ENCODE peak calls at places on chromosomes 2 and 18, in nine cellular contexts. M is H9, N is lower lobe of right lung, F is AG04450, C is progenitor cell of endocrine pancreas, A is endothelial cell, B is colonic mucosa, S is upper lobe of left lung, R is WERI-Rb-1. O is an unnamed sample.

GRCh38 chr2:11764359-11764758 is 17.9 kb downstream of the LPIN1 start:
- DNase-seq in M (no peak), N (no peak), F (no peak), C (no peak), A (no peak), B (peak), S (no peak), R (no peak), O (no peak)

GRCh38 chr2:9998916-9999654 is 44.3 kb upstream of the KLF11 start:
- DNase-seq in M (no peak), N (no peak), F (no peak), C (no peak), A (no peak), B (no peak), S (peak), R (no peak), O (no peak)

GRCh38 chr2:40384714-40385113 is 67.2 kb downstream of the SLC8A1 start:
- DNase-seq in M (no peak), N (no peak), F (peak), C (no peak), A (no peak), B (no peak), S (no peak), R (no peak), O (no peak)

GRCh38 chr2:100321181-100321880 is 970 bp downstream of the LONRF2 start:
- DNase-seq in M (peak), N (peak), F (no peak), C (peak), A (peak), B (no peak), S (peak), R (peak), O (no peak)

GRCh38 chr2:63738019-63738418 is 103.7 kb upstream of the UGP2 start:
- DNase-seq in M (no peak), N (no peak), F (no peak), C (no peak), A (no peak), B (no peak), S (no peak), R (no peak), O (no peak)

GRCh38 chr18:79853993-79854364 is 56.2 kb downstream of the KCNG2 start:
- DNase-seq in M (no peak), N (no peak), F (no peak), C (peak), A (no peak), B (peak), S (peak), R (peak), O (no peak)

GRCh38 chr2:220353897-220354296 is 726.5 kb downstream of the SLC4A3 start:
- DNase-seq in M (no peak), N (no peak), F (no peak), C (no peak), A (no peak), B (no peak), S (no peak), R (no peak), O (no peak)

GRCh38 chr18:49055787-49056186 is 105.0 kb upstream of the SMAD7 start:
- DNase-seq in M (no peak), N (peak), F (no peak), C (no peak), A (no peak), B (no peak), S (peak), R (no peak), O (peak)

GRCh38 chr2:161265874-161266273 is 42.4 kb upstream of the PSMD14 start:
- DNase-seq in M (no peak), N (no peak), F (no peak), C (no peak), A (no peak), B (no peak), S (no peak), R (no peak), O (no peak)

GRCh38 chr18:49716035-49716434 is 97.3 kb downstream of the ACAA2 start:
- DNase-seq in M (no peak), N (no peak), F (no peak), C (no peak), A (no peak), B (no peak), S (no peak), R (no peak), O (no peak)

GRCh38 chr2:39996653-39997080 is 217.6 kb upstream of the THUMPD2 start:
- DNase-seq in M (no peak), N (no peak), F (peak), C (no peak), A (no peak), B (no peak), S (no peak), R (no peak), O (no peak)

GRCh38 chr18:63119647-63120046 is 199.9 kb downstream of the BCL2 start:
- DNase-seq in M (peak), N (no peak), F (no peak), C (no peak), A (peak), B (peak), S (no peak), R (peak), O (no peak)

GRCh38 chr2:42786561-42787345 is 5.6 kb downstream of the HAAO start:
- DNase-seq in M (no peak), N (no peak), F (no peak), C (no peak), A (no peak), B (no peak), S (no peak), R (no peak), O (no peak)

GRCh38 chr18:26089247-26090129 is 925 bp downstream of the SS18 start:
- DNase-seq in M (peak), N (no peak), F (peak), C (peak), A (no peak), B (peak), S (no peak), R (no peak), O (peak)

GRCh38 chr2:237345891-237346640 is 67.9 kb downstream of the COL6A3 start:
- DNase-seq in M (no peak), N (no peak), F (no peak), C (no peak), A (no peak), B (no peak), S (no peak), R (no peak), O (no peak)

GRCh38 chr2:69397234-69397633 is 10.2 kb upstream of the GFPT1 start:
- DNase-seq in M (no peak), N (no peak), F (no peak), C (no peak), A (no peak), B (no peak), S (no peak), R (no peak), O (no peak)

GRCh38 chr2:10452334-10452733 is 4.2 kb upstream of the ODC1 start:
- DNase-seq in M (no peak), N (peak), F (peak), C (no peak), A (no peak), B (peak), S (no peak), R (no peak), O (no peak)

GRCh38 chr18:65587491-65587890 is 163.3 kb upstream of the CDH7 start:
- DNase-seq in M (no peak), N (no peak), F (no peak), C (no peak), A (no peak), B (no peak), S (no peak), R (no peak), O (no peak)

GRCh38 chr18:49754866-49755265 is 58.5 kb downstream of the ACAA2 start:
- DNase-seq in M (no peak), N (no peak), F (no peak), C (no peak), A (no peak), B (no peak), S (no peak), R (no peak), O (no peak)

GRCh38 chr18:3450358-3451107 is 561 bp downstream of the TGIF1 start:
- DNase-seq in M (no peak), N (peak), F (no peak), C (no peak), A (peak), B (peak), S (peak), R (no peak), O (peak)

GRCh38 chr2:100708333-100708732 is 111.6 kb upstream of the NPAS2 start:
- DNase-seq in M (no peak), N (no peak), F (no peak), C (no peak), A (no peak), B (no peak), S (no peak), R (no peak), O (no peak)

GRCh38 chr2:165892541-165892940 is 61.0 kb downstream of the TTC21B start:
- DNase-seq in M (no peak), N (no peak), F (no peak), C (no peak), A (no peak), B (no peak), S (no peak), R (no peak), O (no peak)

GRCh38 chr2:112061299-112061698 is 6.2 kb downstream of the TMEM87B start:
- DNase-seq in M (no peak), N (no peak), F (no peak), C (no peak), A (no peak), B (no peak), S (no peak), R (no peak), O (no peak)

GRCh38 chr2:165239230-165239629 is at the start of gene SCN2A:
- DNase-seq in M (no peak), N (no peak), F (peak), C (no peak), A (peak), B (no peak), S (no peak), R (peak), O (peak)

GRCh38 chr2:33241581-33241980 is 234.9 kb upstream of the RASGRP3 start:
- DNase-seq in M (no peak), N (no peak), F (no peak), C (no peak), A (no peak), B (no peak), S (no peak), R (no peak), O (no peak)

GRCh38 chr2:218517434-218518206 is 50.5 kb downstream of the USP37 start:
- DNase-seq in M (no peak), N (no peak), F (no peak), C (no peak), A (no peak), B (no peak), S (no peak), R (no peak), O (peak)

GRCh38 chr2:151071382-151071781 is 190.3 kb downstream of the RBM43 start:
- DNase-seq in M (peak), N (no peak), F (no peak), C (no peak), A (peak), B (no peak), S (no peak), R (peak), O (no peak)

GRCh38 chr18:27298215-27298804 is 113.2 kb upstream of the CHST9 start:
- DNase-seq in M (no peak), N (no peak), F (no peak), C (no peak), A (no peak), B (no peak), S (no peak), R (no peak), O (no peak)

GRCh38 chr18:32910694-32911296 is 138.0 kb upstream of the KLHL14 start:
- DNase-seq in M (no peak), N (no peak), F (no peak), C (no peak), A (no peak), B (no peak), S (no peak), R (no peak), O (no peak)

GRCh38 chr2:173298536-173299097 is 56.1 kb upstream of the CDCA7 start:
- DNase-seq in M (no peak), N (no peak), F (no peak), C (no peak), A (no peak), B (peak), S (no peak), R (no peak), O (no peak)

GRCh38 chr2:103942199-103942598 is 911.7 kb upstream of the POU3F3 start:
- DNase-seq in M (no peak), N (no peak), F (no peak), C (no peak), A (no peak), B (no peak), S (no peak), R (no peak), O (no peak)

GRCh38 chr2:103945083-103945482 is 908.8 kb upstream of the POU3F3 start:
- DNase-seq in M (no peak), N (no peak), F (no peak), C (no peak), A (no peak), B (no peak), S (no peak), R (no peak), O (no peak)
- TF ChIP-seq CTCF in M (no peak), N (no peak), F (no peak), C (no peak), A (no peak), B (no peak), S (no peak), R (no peak), O (no peak)

GRCh38 chr2:241315879-241316700 is at the start of gene SEPTIN2:
- DNase-seq in M (no peak), N (peak), F (no peak), C (no peak), A (peak), B (peak), S (no peak), R (peak), O (peak)

GRCh38 chr2:241314933-241315182 is 614 bp downstream of the HDLBP start:
- DNase-seq in M (no peak), N (no peak), F (no peak), C (no peak), A (no peak), B (no peak), S (no peak), R (no peak), O (no peak)

GRCh38 chr2:241316825-241317224 is 1.1 kb downstream of the SEPTIN2 start:
- DNase-seq in M (no peak), N (no peak), F (no peak), C (no peak), A (no peak), B (peak), S (no peak), R (no peak), O (no peak)

GRCh38 chr2:241314181-241314932 is 1.1 kb downstream of the HDLBP start:
- DNase-seq in M (no peak), N (no peak), F (peak), C (no peak), A (no peak), B (no peak), S (no peak), R (no peak), O (no peak)

DNA sequence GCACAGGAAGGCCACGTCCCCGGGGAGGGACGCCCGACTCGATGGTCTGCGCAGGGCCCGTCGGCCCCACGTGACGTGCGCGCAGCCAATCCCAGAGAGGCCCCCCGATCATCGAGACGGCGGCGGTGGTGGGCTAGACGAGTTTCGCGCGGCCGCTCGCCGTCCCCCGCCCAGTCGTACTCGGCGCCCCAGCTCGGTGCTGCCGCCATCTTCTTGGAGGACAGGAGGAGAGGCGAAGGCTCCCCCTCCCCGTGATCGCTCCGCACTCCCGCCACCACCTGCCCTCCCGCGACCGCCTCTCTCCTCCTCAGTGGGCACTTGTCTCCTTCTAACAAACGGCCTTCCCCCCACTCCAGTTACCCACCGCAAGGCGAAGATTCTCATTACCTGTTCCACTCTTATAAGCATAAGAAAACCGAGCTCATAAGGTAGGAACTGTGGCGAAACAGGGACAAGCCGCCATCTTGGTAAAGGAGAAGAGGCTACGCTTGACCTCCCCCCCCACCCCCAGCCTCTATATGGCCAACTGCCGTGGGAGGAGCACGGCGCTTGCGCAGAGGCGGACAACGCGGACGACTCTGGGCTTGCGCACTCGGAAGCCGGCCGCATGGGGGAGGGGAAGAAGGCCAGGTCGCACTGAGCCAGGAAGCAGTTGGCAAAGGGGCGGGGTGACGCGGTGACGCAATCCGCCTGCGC is at the start of gene HDLBP:
- DNase-seq in M (peak), N (peak), F (peak), C (peak), A (peak), B (peak), S (peak), R (peak), O (peak)
- TF ChIP-seq CTCF in M (peak), N (peak), F (no peak), C (peak), A (no peak), B (no peak), S (peak), R (peak), O (peak)

GRCh38 chr18:46829947-46830346 is 73.1 kb upstream of the ST8SIA5 start:
- DNase-seq in M (no peak), N (no peak), F (no peak), C (no peak), A (no peak), B (no peak), S (no peak), R (no peak), O (no peak)
- TF ChIP-seq CTCF in M (peak), N (no peak), F (no peak), C (no peak), A (no peak), B (no peak), S (no peak), R (no peak), O (no peak)

DNA sequence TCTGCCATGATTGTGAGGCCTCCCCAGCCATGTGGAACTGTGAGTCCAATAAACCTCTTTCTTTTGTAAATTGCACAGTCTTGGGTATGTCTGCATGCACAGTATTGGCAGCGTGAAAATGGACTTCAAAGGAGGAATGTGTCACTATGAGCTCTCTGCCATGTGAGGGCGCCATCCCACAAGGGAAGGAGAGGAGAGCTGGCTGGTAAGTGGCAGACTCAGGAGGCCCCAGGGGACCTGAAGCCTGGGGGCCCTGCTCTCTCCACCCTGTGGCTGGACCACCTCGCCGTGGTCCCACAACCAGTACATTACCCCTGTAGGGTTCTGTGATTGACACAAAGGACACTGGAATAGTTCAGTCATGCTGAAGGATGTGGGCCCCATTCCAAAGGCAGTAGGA is 122.1 kb downstream of the RPIA start:
- DNase-seq in M (no peak), N (no peak), F (no peak), C (no peak), A (no peak), B (no peak), S (peak), R (no peak), O (no peak)
- TF ChIP-seq CTCF in M (no peak), N (peak), F (no peak), C (no peak), A (no peak), B (no peak), S (no peak), R (no peak), O (no peak)

DNA sequence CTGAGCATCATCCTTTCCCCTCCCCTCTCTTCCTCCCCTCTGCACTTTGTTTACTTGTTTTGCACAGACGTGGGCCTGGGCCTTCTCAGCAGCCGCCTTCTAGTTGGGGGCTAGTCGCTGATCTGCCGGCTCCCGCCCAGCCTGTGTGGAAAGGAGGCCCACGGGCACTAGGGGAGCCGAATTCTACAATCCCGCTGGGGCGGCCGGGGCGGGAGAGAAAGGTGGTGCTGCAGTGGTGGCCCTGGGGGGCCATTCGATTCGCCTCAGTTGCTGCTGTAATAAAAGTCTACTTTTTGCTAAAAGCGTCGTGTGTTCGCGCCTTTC is 261 bp upstream of the KRTCAP3 start:
- DNase-seq in M (no peak), N (no peak), F (no peak), C (no peak), A (no peak), B (no peak), S (no peak), R (no peak), O (peak)
- TF ChIP-seq CTCF in M (no peak), N (no peak), F (no peak), C (no peak), A (peak), B (no peak), S (peak), R (no peak), O (peak)

GRCh38 chr18:22377769-22378168 is 39.9 kb downstream of the CTAGE1 start:
- DNase-seq in M (no peak), N (no peak), F (no peak), C (no peak), A (no peak), B (no peak), S (no peak), R (no peak), O (no peak)

GRCh38 chr18:22378672-22379282 is 38.9 kb downstream of the CTAGE1 start:
- DNase-seq in M (peak), N (no peak), F (no peak), C (no peak), A (peak), B (peak), S (no peak), R (peak), O (no peak)
- TF ChIP-seq CTCF in M (peak), N (peak), F (peak), C (peak), A (peak), B (peak), S (peak), R (peak), O (peak)

GRCh38 chr18:267688-268552 is at the start of gene THOC1:
- DNase-seq in M (peak), N (peak), F (peak), C (peak), A (peak), B (peak), S (peak), R (peak), O (peak)
- TF ChIP-seq CTCF in M (no peak), N (no peak), F (peak), C (no peak), A (no peak), B (no peak), S (peak), R (no peak), O (no peak)

GRCh38 chr2:133674433-133675331 is 106.4 kb upstream of the NCKAP5 start:
- DNase-seq in M (peak), N (peak), F (peak), C (no peak), A (peak), B (peak), S (no peak), R (no peak), O (no peak)

GRCh38 chr2:133676392-133677130 is 108.3 kb upstream of the NCKAP5 start:
- DNase-seq in M (no peak), N (no peak), F (peak), C (no peak), A (no peak), B (no peak), S (no peak), R (no peak), O (no peak)

GRCh38 chr2:133680399-133681044 is 112.3 kb upstream of the NCKAP5 start:
- DNase-seq in M (no peak), N (no peak), F (no peak), C (no peak), A (no peak), B (no peak), S (no peak), R (no peak), O (no peak)
- TF ChIP-seq CTCF in M (no peak), N (no peak), F (peak), C (peak), A (peak), B (no peak), S (no peak), R (no peak), O (no peak)

O was measured in GM13977.